ENCODE peak calls at places on chromosomes 12 and 14, in ten cellular contexts. D is stimulated activated CD8-positive, alpha-beta memory T cell treated with anti-CD3 and anti-CD28 coated beads, Interleukin-2, amount 100 ng/mL, for 48 hours; X is T-helper 2 cell; E is gastrocnemius medialis; R is activated CD4-positive, alpha-beta T cell treated with anti-CD3 and anti-CD28 coated beads, Interleukin-2, amount 10 ng/mL, durations not matched to agents 7 days and 5 days; P is cardiac muscle cell; T is HEK293T; A is hepatic stellate cell; S is AG10803; N is epithelial cell of esophagus. C is an unnamed sample.

GRCh38 chr12:46562625-46563228 is 190.2 kb upstream of the SLC38A2 start:
- DNase-seq in D (no peak), X (no peak), E (no peak), R (no peak), P (peak; percentile 92), T (no peak), A (no peak), S (peak; percentile 94), N (peak; percentile 95), C (peak; percentile 87)

GRCh38 chr12:132965796-132966195 is 9.7 kb upstream of the ZNF605 start:
- DNase-seq in D (no peak), X (no peak), E (no peak), R (no peak), P (no peak), T (no peak), A (no peak), S (no peak), N (no peak), C (no peak)

GRCh38 chr14:50608302-50608851 is 48.4 kb downstream of the ATL1 start:
- DNase-seq in D (no peak), X (no peak), E (no peak), R (no peak), P (no peak), T (no peak), A (no peak), S (peak; percentile 81), N (no peak), C (no peak)

GRCh38 chr14:103801459-103801858 is 45.9 kb downstream of the PPP1R13B start:
- DNase-seq in D (no peak), X (no peak), E (no peak), R (no peak), P (peak; percentile 68), T (peak; percentile 57), A (no peak), S (peak; percentile 76), N (peak; percentile 97), C (peak; percentile 78)

GRCh38 chr12:54251667-54252284 is 28.1 kb downstream of the CBX5 start:
- DNase-seq in D (no peak), X (no peak), E (no peak), R (peak; percentile 27), P (peak; percentile 72), T (peak; percentile 49), A (peak; percentile 61), S (peak; percentile 56), N (peak; percentile 57), C (peak; percentile 66)

GRCh38 chr12:3285570-3285969 is 205.4 kb upstream of the PRMT8 start:
- DNase-seq in D (no peak), X (no peak), E (no peak), R (no peak), P (no peak), T (no peak), A (no peak), S (no peak), N (no peak), C (no peak)

GRCh38 chr14:101225116-101225728 is 321.7 kb upstream of the RTL1 start:
- DNase-seq in D (no peak), X (no peak), E (no peak), R (no peak), P (no peak), T (no peak), A (no peak), S (no peak), N (no peak), C (no peak)

GRCh38 chr14:102523200-102524025 is 13.8 kb upstream of the ANKRD9 start:
- DNase-seq in D (no peak), X (no peak), E (no peak), R (no peak), P (no peak), T (no peak), A (no peak), S (no peak), N (no peak), C (no peak)

GRCh38 chr12:19937161-19937560 is 431.2 kb upstream of the PDE3A start:
- DNase-seq in D (no peak), X (no peak), E (no peak), R (no peak), P (no peak), T (no peak), A (no peak), S (no peak), N (no peak), C (no peak)

GRCh38 chr14:34052658-34053014 is 101.8 kb upstream of the EGLN3 start:
- DNase-seq in D (no peak), X (no peak), E (no peak), R (no peak), P (peak; percentile 68), T (no peak), A (no peak), S (peak; percentile 36), N (peak; percentile 66), C (no peak)

GRCh38 chr14:101582294-101582693 is 21.0 kb downstream of the DIO3 start:
- DNase-seq in D (no peak), X (no peak), E (no peak), R (no peak), P (no peak), T (no peak), A (no peak), S (no peak), N (no peak), C (no peak)

GRCh38 chr14:71449316-71450055 is 482.7 kb upstream of the RGS6 start:
- DNase-seq in D (no peak), X (no peak), E (no peak), R (no peak), P (no peak), T (no peak), A (no peak), S (no peak), N (peak; percentile 29), C (no peak)

GRCh38 chr12:114096461-114096860 is 130.3 kb upstream of the RBM19 start:
- DNase-seq in D (no peak), X (no peak), E (no peak), R (no peak), P (no peak), T (no peak), A (no peak), S (peak; percentile 77), N (no peak), C (no peak)